ENCODE peak calls at places on chromosomes 1 and 21, in eight cellular contexts. E, Q, H, V, X, S, Y and Z are unnamed samples.

GRCh38 chr21:36916718-36917117 is 49.8 kb downstream of the HLCS start:
- DNase-seq in E (no peak), Q (no peak), H (no peak), V (no peak), X (no peak), S (no peak), Y (no peak), Z (no peak)

GRCh38 chr1:229229137-229229720 is 41.7 kb upstream of the RAB4A start:
- DNase-seq in E (no peak), Q (peak), H (no peak), V (no peak), X (peak), S (no peak), Y (peak), Z (no peak)

GRCh38 chr1:147072371-147073061 is 99.8 kb downstream of the PRKAB2 start:
- DNase-seq in E (no peak), Q (peak), H (no peak), V (no peak), X (no peak), S (no peak), Y (no peak), Z (no peak)

GRCh38 chr1:93609536-93609935 is 72.1 kb downstream of the BCAR3 start:
- DNase-seq in E (no peak), Q (no peak), H (no peak), V (no peak), X (no peak), S (no peak), Y (no peak), Z (no peak)

GRCh38 chr1:2800664-2801045 is 838 bp downstream of the TTC34 start:
- DNase-seq in E (no peak), Q (no peak), H (no peak), V (no peak), X (no peak), S (peak), Y (no peak), Z (no peak)

GRCh38 chr1:91526496-91526895 is 25.8 kb downstream of the CDC7 start:
- DNase-seq in E (no peak), Q (peak), H (no peak), V (no peak), X (no peak), S (no peak), Y (no peak), Z (no peak)

GRCh38 chr21:39676054-39676771 is 63.5 kb downstream of the B3GALT5 start:
- DNase-seq in E (no peak), Q (no peak), H (no peak), V (no peak), X (peak), S (no peak), Y (peak), Z (no peak)

GRCh38 chr1:24875257-24875656 is 54.8 kb downstream of the RUNX3 start:
- DNase-seq in E (no peak), Q (no peak), H (no peak), V (no peak), X (no peak), S (peak), Y (no peak), Z (no peak)

GRCh38 chr1:36155560-36156328 is at the start of gene MAP7D1:
- DNase-seq in E (peak), Q (peak), H (peak), V (peak), X (peak), S (peak), Y (peak), Z (no peak)

GRCh38 chr1:42913426-42914091 is 45.1 kb downstream of the SLC2A1 start:
- DNase-seq in E (peak), Q (peak), H (peak), V (peak), X (peak), S (no peak), Y (peak), Z (peak)

GRCh38 chr1:47682198-47682597 is 244.4 kb downstream of the FOXD2 start:
- DNase-seq in E (no peak), Q (no peak), H (peak), V (no peak), X (no peak), S (no peak), Y (no peak), Z (no peak)

GRCh38 chr1:187390157-187390556 is 561.4 kb downstream of the PLA2G4A start:
- DNase-seq in E (no peak), Q (peak), H (no peak), V (no peak), X (peak), S (no peak), Y (no peak), Z (no peak)

GRCh38 chr1:151947140-151947539 is 37.8 kb upstream of the THEM4 start:
- DNase-seq in E (no peak), Q (no peak), H (no peak), V (no peak), X (no peak), S (no peak), Y (no peak), Z (no peak)

GRCh38 chr1:151944859-151945575 is 35.7 kb upstream of the THEM4 start:
- DNase-seq in E (no peak), Q (no peak), H (no peak), V (no peak), X (no peak), S (no peak), Y (no peak), Z (no peak)

GRCh38 chr1:151946366-151946764 is 37.1 kb upstream of the THEM4 start:
- DNase-seq in E (no peak), Q (no peak), H (no peak), V (no peak), X (no peak), S (no peak), Y (no peak), Z (no peak)

GRCh38 chr1:151944110-151944858 is 35.0 kb upstream of the THEM4 start:
- DNase-seq in E (no peak), Q (peak), H (no peak), V (no peak), X (no peak), S (no peak), Y (no peak), Z (no peak)

GRCh38 chr1:151945725-151946365 is 36.5 kb upstream of the THEM4 start:
- DNase-seq in E (no peak), Q (peak), H (peak), V (peak), X (peak), S (peak), Y (peak), Z (peak)
- H3K4me3 ChIP-seq in E (no peak), Q (no peak), H (no peak), V (no peak), X (peak), S (no peak), Y (no peak), Z (no peak)

DNA sequence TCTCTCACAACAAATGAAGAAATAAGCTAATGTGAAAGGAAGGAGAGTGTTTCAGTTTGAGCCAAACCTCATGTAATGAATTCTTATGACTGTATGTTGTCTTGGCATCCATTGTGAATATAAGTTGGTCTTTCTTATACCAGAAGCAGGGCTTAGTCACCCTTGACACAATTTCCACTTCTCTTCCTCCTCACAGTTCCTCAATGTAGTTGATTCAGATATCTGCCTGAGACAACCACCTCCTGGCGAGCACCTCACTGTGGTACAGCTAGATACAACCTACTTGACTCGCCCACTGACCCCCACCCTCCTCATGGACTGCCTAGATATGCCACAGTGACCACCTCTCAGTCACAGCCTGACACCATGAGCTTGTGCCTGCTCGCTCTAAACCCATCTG is 45.6 kb downstream of the KYAT3 start:
- DNase-seq in E (no peak), Q (peak), H (no peak), V (no peak), X (no peak), S (no peak), Y (no peak), Z (no peak)
- H3K27ac ChIP-seq in E (no peak), Q (no peak), H (no peak), V (no peak), X (no peak), S (no peak), Y (no peak), Z (no peak)

GRCh38 chr1:29121951-29122661 is 1.6 kb downstream of the TMEM200B start:
- DNase-seq in E (no peak), Q (peak), H (no peak), V (no peak), X (no peak), S (no peak), Y (no peak), Z (no peak)

GRCh38 chr1:29120955-29121485 is 2.7 kb downstream of the TMEM200B start:
- DNase-seq in E (peak), Q (peak), H (no peak), V (no peak), X (peak), S (no peak), Y (no peak), Z (no peak)

GRCh38 chr1:29121516-29121937 is 2.2 kb downstream of the TMEM200B start:
- DNase-seq in E (no peak), Q (peak), H (no peak), V (no peak), X (no peak), S (no peak), Y (no peak), Z (no peak)

GRCh38 chr1:29119365-29119929 is 4.3 kb downstream of the TMEM200B start:
- DNase-seq in E (no peak), Q (no peak), H (no peak), V (no peak), X (no peak), S (no peak), Y (no peak), Z (no peak)

DNA sequence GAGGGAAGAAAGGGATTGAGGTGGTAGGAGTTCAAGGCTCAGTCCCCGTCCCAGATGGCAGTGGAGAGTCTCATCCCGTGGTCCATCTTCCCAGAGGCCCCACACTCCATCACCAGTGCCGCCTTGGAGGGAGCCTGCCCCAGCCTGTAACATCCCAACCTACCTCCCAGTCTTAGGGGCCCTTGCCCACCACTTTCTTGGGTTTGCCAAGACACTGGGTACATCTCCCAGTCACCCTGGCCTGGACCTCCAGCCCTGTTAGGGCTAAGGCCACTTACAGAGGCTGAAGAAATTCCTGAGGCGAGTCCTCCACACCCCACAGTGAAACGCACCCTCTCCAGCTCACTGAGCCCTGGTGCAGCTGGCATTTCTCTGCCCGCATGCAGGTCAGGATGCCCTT is 3.3 kb downstream of the TMEM200B start:
- DNase-seq in E (no peak), Q (no peak), H (no peak), V (no peak), X (no peak), S (no peak), Y (no peak), Z (no peak)
- H3K4me3 ChIP-seq in E (no peak), Q (no peak), H (no peak), V (no peak), X (no peak), S (no peak), Y (no peak), Z (no peak)

GRCh38 chr1:26094076-26094669 is 17.5 kb upstream of the PDIK1L start:
- DNase-seq in E (no peak), Q (peak), H (no peak), V (no peak), X (no peak), S (no peak), Y (no peak), Z (no peak)
- H3K27ac ChIP-seq in E (no peak), Q (peak), H (peak), V (no peak), X (no peak), S (no peak), Y (no peak), Z (no peak)

GRCh38 chr21:16578912-16579311 is 849.1 kb downstream of the USP25 start:
- DNase-seq in E (no peak), Q (peak), H (no peak), V (no peak), X (no peak), S (no peak), Y (no peak), Z (no peak)

GRCh38 chr21:16580661-16581060 is 850.9 kb downstream of the USP25 start:
- DNase-seq in E (no peak), Q (no peak), H (no peak), V (no peak), X (no peak), S (no peak), Y (no peak), Z (no peak)

GRCh38 chr21:16583567-16583966 is 853.8 kb downstream of the USP25 start:
- DNase-seq in E (no peak), Q (no peak), H (no peak), V (no peak), X (no peak), S (no peak), Y (no peak), Z (no peak)

GRCh38 chr21:16573581-16573980 is 843.8 kb downstream of the USP25 start:
- DNase-seq in E (no peak), Q (peak), H (no peak), V (no peak), X (no peak), S (no peak), Y (no peak), Z (no peak)

DNA sequence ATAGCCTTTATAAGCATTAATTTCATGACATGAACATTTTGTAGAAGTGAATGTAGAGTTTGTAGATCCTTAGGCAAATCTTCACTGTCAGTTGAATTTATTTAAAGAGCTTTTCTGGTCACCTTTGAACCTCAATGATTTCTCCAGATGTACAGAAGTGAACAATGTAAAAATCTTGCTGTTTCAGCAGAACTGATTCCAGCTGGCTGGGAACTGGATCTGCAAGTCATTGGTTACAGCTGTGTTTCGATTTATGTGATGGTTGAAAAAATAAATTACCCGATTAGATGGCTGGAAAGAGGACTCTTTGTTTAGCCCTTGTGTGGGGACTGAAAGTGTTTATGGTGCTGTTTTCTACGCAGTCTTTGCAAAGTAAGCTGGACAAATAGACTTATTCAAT is 849.8 kb downstream of the USP25 start:
- DNase-seq in E (no peak), Q (peak), H (no peak), V (no peak), X (no peak), S (no peak), Y (no peak), Z (no peak)
- H3K4me3 ChIP-seq in E (no peak), Q (no peak), H (no peak), V (no peak), X (no peak), S (no peak), Y (no peak), Z (no peak)

GRCh38 chr1:39184354-39184818 is 20.1 kb upstream of the MACF1 start:
- DNase-seq in E (no peak), Q (no peak), H (no peak), V (no peak), X (no peak), S (no peak), Y (no peak), Z (no peak)

GRCh38 chr1:39187276-39188046 is 17.0 kb upstream of the MACF1 start:
- DNase-seq in E (no peak), Q (no peak), H (no peak), V (no peak), X (no peak), S (no peak), Y (no peak), Z (no peak)

GRCh38 chr1:39181311-39181710 is 23.2 kb upstream of the MACF1 start:
- DNase-seq in E (no peak), Q (no peak), H (no peak), V (no peak), X (no peak), S (no peak), Y (no peak), Z (no peak)

GRCh38 chr1:39182804-39183203 is 21.7 kb upstream of the MACF1 start:
- DNase-seq in E (no peak), Q (no peak), H (no peak), V (no peak), X (no peak), S (no peak), Y (no peak), Z (no peak)

DNA sequence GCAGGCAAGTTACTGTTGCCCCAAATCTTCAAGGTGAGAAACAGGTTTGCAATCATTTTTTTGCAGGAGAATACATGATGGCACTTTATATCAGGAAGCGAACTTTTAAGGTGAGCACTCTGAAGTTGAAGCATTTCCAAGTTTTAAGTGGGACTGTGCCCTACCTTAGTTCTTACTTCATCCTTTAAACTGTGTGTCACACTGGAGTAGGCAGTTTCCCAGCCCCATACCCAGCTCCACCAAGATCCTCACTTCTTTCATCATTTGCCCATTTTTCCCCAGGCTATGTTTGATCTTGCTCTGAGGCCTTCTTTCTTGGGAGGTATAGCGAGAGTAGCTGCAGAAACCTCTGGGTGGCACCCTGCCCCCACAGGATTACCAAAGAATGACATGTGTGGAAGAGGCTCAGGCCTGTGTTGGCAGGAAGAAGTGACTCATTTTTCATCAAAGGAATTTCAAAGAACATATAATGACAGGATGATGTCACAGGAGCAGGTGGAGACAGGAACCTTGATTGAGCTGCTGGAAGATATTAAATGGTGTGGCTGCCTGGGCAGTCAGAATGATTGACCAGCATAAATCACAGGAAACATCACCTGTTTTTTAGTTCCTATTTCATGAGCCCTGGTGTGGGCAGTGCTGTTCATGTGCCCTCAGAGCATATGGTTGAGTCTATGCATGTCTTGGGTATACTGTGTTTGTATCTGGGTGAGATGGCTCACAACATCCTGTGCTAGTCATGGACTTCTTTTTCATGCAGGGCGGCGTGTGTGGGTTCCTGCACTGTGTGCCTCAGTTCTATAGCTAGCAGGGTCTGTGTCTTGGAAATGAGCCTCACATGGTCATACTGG is 20.8 kb upstream of the MACF1 start:
- DNase-seq in E (peak), Q (peak), H (peak), V (peak), X (peak), S (no peak), Y (peak), Z (no peak)
- H3K27ac ChIP-seq in E (peak), Q (peak), H (peak), V (peak), X (peak), S (peak), Y (peak), Z (no peak)

DNA sequence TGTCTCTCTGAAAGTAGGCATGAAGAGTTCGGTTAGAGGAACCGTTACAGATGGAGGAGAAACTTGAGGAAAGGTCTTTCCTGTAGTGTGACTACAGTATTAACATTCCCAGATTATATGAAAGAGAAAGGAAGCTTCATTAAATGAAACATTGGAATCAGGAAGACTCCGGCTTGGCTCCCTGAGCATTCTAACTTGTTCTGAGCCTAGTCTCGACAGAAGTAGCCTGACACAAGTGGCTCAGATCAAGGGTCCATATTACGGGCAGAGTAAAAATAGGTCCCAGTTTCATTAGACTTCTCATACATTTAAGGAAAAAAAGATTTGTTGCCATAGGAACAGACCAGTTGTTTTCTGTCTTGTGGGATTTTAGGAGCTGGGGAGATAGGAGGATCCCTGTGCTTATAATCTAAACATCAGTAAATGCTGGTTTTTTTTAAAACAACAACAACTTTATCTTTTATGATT is 12.8 kb downstream of the SMAP2 start:
- DNase-seq in E (no peak), Q (no peak), H (no peak), V (no peak), X (no peak), S (no peak), Y (no peak), Z (no peak)
- H3K4me3 ChIP-seq in E (peak), Q (no peak), H (no peak), V (no peak), X (no peak), S (peak), Y (no peak), Z (no peak)

DNA sequence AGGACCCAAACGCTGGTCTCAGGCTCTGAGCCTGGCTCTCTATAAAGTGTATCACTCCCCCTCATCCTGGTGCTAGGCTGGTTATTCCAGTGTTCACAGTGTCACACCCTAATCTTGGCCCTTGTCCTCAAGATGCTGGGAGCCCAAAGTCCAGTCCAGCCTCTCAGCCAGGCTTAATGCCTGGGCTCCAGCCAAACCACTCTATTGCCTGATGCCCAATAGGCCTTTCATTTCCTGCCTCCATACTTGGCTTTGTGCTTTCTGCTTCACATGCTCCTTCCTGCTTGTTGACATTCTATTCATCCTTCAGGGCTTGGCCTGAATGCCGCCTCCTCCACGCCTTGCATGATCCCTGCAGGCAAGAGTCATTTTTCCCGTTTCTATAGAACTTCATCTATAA is 1.7 kb downstream of the KLHDC8A start:
- DNase-seq in E (no peak), Q (peak), H (peak), V (no peak), X (no peak), S (no peak), Y (no peak), Z (no peak)
- H3K27ac ChIP-seq in E (no peak), Q (no peak), H (no peak), V (no peak), X (no peak), S (no peak), Y (no peak), Z (no peak)

GRCh38 chr1:34176830-34177613 is at the start of gene C1orf94:
- DNase-seq in E (no peak), Q (no peak), H (no peak), V (no peak), X (no peak), S (no peak), Y (no peak), Z (no peak)
- H3K4me3 ChIP-seq in E (no peak), Q (no peak), H (no peak), V (no peak), X (no peak), S (no peak), Y (no peak), Z (peak)